ENCODE peak calls at places on chromosomes 2 and 18, in nine cellular contexts. F is pancreas; U is hypothalamus; P is posterior cingulate gyrus; N is epithelial cell of esophagus; Y is stimulated activated CD8-positive, alpha-beta memory T cell treated with anti-CD3 and anti-CD28 coated beads, Interleukin-15, amount 100 ng/mL, for 24 hours; T is mesendoderm; Q is heart left ventricle; M is bronchial epithelial cell. E is an unnamed sample.

GRCh38 chr2:16069933-16070647 is 129.7 kb downstream of the MYCN start:
- DNase-seq in F (no peak), U (peak; percentile 74), P (peak; percentile 90), N (no peak), Y (no peak), T (peak; percentile 77), Q (no peak), M (no peak), E (peak; percentile 11)

GRCh38 chr2:20300656-20301055 is 50.0 kb downstream of the PUM2 start:
- DNase-seq in F (no peak), U (no peak), P (no peak), N (peak; percentile 6), Y (no peak), T (peak; percentile 70), Q (no peak), M (no peak), E (no peak)

GRCh38 chr2:222440670-222441422 is 16.5 kb downstream of the SGPP2 start:
- DNase-seq in F (no peak), U (no peak), P (no peak), N (no peak), Y (no peak), T (peak; percentile 39), Q (no peak), M (no peak), E (peak; percentile 36)

GRCh38 chr2:16623564-16624418 is 41.8 kb downstream of the CYRIA start:
- DNase-seq in F (no peak), U (no peak), P (no peak), N (no peak), Y (no peak), T (no peak), Q (no peak), M (no peak), E (no peak)

GRCh38 chr18:13163167-13163927 is 55.2 kb upstream of the LDLRAD4 start:
- DNase-seq in F (no peak), U (no peak), P (no peak), N (no peak), Y (no peak), T (no peak), Q (no peak), M (no peak), E (no peak)

GRCh38 chr2:176147215-176147789 is 4.0 kb upstream of the HOXD4 start:
- DNase-seq in F (no peak), U (no peak), P (no peak), N (no peak), Y (no peak), T (no peak), Q (no peak), M (no peak), E (no peak)

GRCh38 chr2:8803658-8804379 is 33.6 kb downstream of the KIDINS220 start:
- DNase-seq in F (no peak), U (no peak), P (no peak), N (peak; percentile 97), Y (no peak), T (peak; percentile 28), Q (peak; percentile 37), M (peak; percentile 97), E (peak; percentile 92)

GRCh38 chr2:60094450-60094929 is 459.0 kb downstream of the BCL11A start:
- DNase-seq in F (no peak), U (no peak), P (no peak), N (no peak), Y (no peak), T (no peak), Q (no peak), M (no peak), E (no peak)

GRCh38 chr2:63700276-63700675 is 111.5 kb downstream of the MDH1 start:
- DNase-seq in F (no peak), U (no peak), P (no peak), N (no peak), Y (no peak), T (no peak), Q (no peak), M (no peak), E (no peak)

GRCh38 chr2:65063426-65063825 is 7.2 kb downstream of the CEP68 start:
- DNase-seq in F (no peak), U (no peak), P (no peak), N (no peak), Y (no peak), T (no peak), Q (no peak), M (no peak), E (no peak)

GRCh38 chr2:217915706-217916105 is 87.1 kb downstream of the TNS1 start:
- DNase-seq in F (peak; percentile 37), U (no peak), P (no peak), N (no peak), Y (no peak), T (no peak), Q (peak; percentile 92), M (no peak), E (no peak)

GRCh38 chr18:35116784-35117318 is 75.6 kb downstream of the MAPRE2 start:
- DNase-seq in F (no peak), U (no peak), P (no peak), N (no peak), Y (no peak), T (no peak), Q (no peak), M (no peak), E (no peak)

GRCh38 chr2:236852977-236853374 is 232.7 kb upstream of the COPS8 start:
- DNase-seq in F (no peak), U (no peak), P (no peak), N (no peak), Y (no peak), T (no peak), Q (no peak), M (no peak), E (no peak)

GRCh38 chr18:23884712-23885375 is 129.7 kb upstream of the TTC39C start:
- DNase-seq in F (peak; percentile 42), U (no peak), P (no peak), N (no peak), Y (no peak), T (no peak), Q (no peak), M (no peak), E (peak; percentile 61)

GRCh38 chr2:104860141-104860790 is 6.4 kb downstream of the POU3F3 start:
- DNase-seq in F (no peak), U (no peak), P (no peak), N (no peak), Y (no peak), T (peak; percentile 23), Q (no peak), M (no peak), E (no peak)

GRCh38 chr2:191892391-191892790 is 45.5 kb upstream of the CAVIN2 start:
- DNase-seq in F (no peak), U (no peak), P (no peak), N (peak; percentile 91), Y (no peak), T (no peak), Q (no peak), M (peak; percentile 84), E (peak; percentile 77)

GRCh38 chr2:101698419-101699190 is 1.1 kb downstream of the MAP4K4 start:
- DNase-seq in F (no peak), U (no peak), P (no peak), N (peak; percentile 59), Y (no peak), T (peak; percentile 47), Q (no peak), M (peak; percentile 37), E (no peak)

GRCh38 chr18:3194947-3195612 is 24.7 kb downstream of the MYOM1 start:
- DNase-seq in F (no peak), U (no peak), P (no peak), N (no peak), Y (no peak), T (no peak), Q (no peak), M (no peak), E (no peak)

GRCh38 chr2:189601043-189601442 is 20.5 kb upstream of the SLC40A1 start:
- DNase-seq in F (no peak), U (no peak), P (no peak), N (peak; percentile 73), Y (no peak), T (peak; percentile 59), Q (no peak), M (peak; percentile 83), E (peak; percentile 59)

GRCh38 chr18:75167759-75168211 is 41.2 kb downstream of the PTGR3 start:
- DNase-seq in F (no peak), U (no peak), P (no peak), N (no peak), Y (no peak), T (no peak), Q (peak; percentile 62), M (no peak), E (no peak)

GRCh38 chr2:162840598-162841246 is 2.2 kb upstream of the KCNH7 start:
- DNase-seq in F (peak; percentile 56), U (no peak), P (peak; percentile 48), N (peak; percentile 90), Y (no peak), T (peak; percentile 90), Q (no peak), M (peak; percentile 72), E (peak; percentile 65)